ENCODE peak calls at places on chromosomes 6 and 20, in eight cellular contexts. W is iPS DF 19.7; I is stimulated activated CD8-positive, alpha-beta memory T cell treated with anti-CD3 and anti-CD28 coated beads, Interleukin-4, amount 100 ng/mL, for 4 hours; S is OCI-LY7; G is CD8-positive, alpha-beta memory T cell; K is astrocyte of the spinal cord; P is GM12892; Y is NCI-H1436 treated with DMSO at 0.1 percent for 48 hours. C is an unnamed sample.
A peak's percentile ranks its signal among the peaks of the same experiment; 100 is the strongest.

GRCh38 chr20:51886891-51887608 is 84.7 kb upstream of the SALL4 start:
- DNase-seq in S (no peak), P (no peak), G (no peak), I (no peak), K (no peak), Y (no peak), W (no peak), C (no peak)

GRCh38 chr6:137013738-137014602 is 30.8 kb downstream of the IL20RA start:
- DNase-seq in S (peak; percentile 4), W (no peak), K (peak; percentile 57), Y (no peak), G (no peak), I (no peak), P (no peak), C (no peak)

GRCh38 chr6:146879406-146880117 is 280.8 kb downstream of the ADGB start:
- DNase-seq in I (no peak), Y (no peak), P (no peak), W (no peak), K (no peak), G (no peak), S (no peak), C (no peak)

GRCh38 chr6:7730003-7730402 is 4.1 kb downstream of the BMP6 start:
- DNase-seq in S (no peak), Y (no peak), G (no peak), I (no peak), K (no peak), P (no peak), W (no peak), C (no peak)

GRCh38 chr20:61601361-61601760 is 349.3 kb downstream of the CDH4 start:
- DNase-seq in Y (no peak), W (no peak), I (no peak), K (no peak), G (peak; percentile 21), P (no peak), S (no peak), C (peak; percentile 70)

GRCh38 chr6:132400641-132401119 is 595 bp downstream of the MOXD1 start:
- DNase-seq in W (no peak), S (no peak), G (no peak), I (no peak), P (no peak), K (no peak), Y (no peak), C (peak; percentile 79)

GRCh38 chr6:105191351-105191750 is 11.5 kb upstream of the POPDC3 start:
- DNase-seq in P (no peak), I (no peak), S (no peak), G (no peak), Y (no peak), W (no peak), K (no peak), C (no peak)

GRCh38 chr20:3156811-3157619 is 2.6 kb downstream of the FASTKD5 start:
- DNase-seq in S (no peak), Y (no peak), P (no peak), W (no peak), I (no peak), K (no peak), G (no peak), C (no peak)

GRCh38 chr6:155157101-155157500 is 106.7 kb upstream of the CLDN20 start:
- DNase-seq in S (no peak), W (no peak), K (no peak), I (no peak), Y (no peak), P (no peak), G (no peak), C (no peak)

GRCh38 chr6:33583591-33584155 is 3.6 kb upstream of the BAK1 start:
- DNase-seq in K (no peak), S (no peak), Y (no peak), W (no peak), P (no peak), G (no peak), I (no peak), C (no peak)

GRCh38 chr6:33926451-33926850 is 122.6 kb upstream of the MLN start:
- DNase-seq in P (no peak), S (peak; percentile 51), Y (no peak), I (no peak), G (no peak), K (no peak), W (peak; percentile 84), C (no peak)

GRCh38 chr6:53240763-53241162 is 92.1 kb upstream of the GCM1 start:
- DNase-seq in P (no peak), I (no peak), Y (no peak), W (no peak), S (no peak), K (no peak), G (no peak), C (no peak)

GRCh38 chr6:170234419-170234818 is 56.5 kb downstream of the DLL1 start:
- DNase-seq in W (no peak), P (no peak), S (no peak), I (no peak), G (peak; percentile 3), K (no peak), Y (no peak), C (no peak)

GRCh38 chr6:91081452-91082067 is 494.7 kb upstream of the MAP3K7 start:
- DNase-seq in I (no peak), Y (peak; percentile 39), W (peak; percentile 25), K (peak; percentile 79), G (no peak), S (peak; percentile 50), P (peak; percentile 5), C (no peak)

GRCh38 chr6:168277274-168277669 is 42.3 kb downstream of the DACT2 start:
- DNase-seq in Y (no peak), K (no peak), G (no peak), P (no peak), I (no peak), S (no peak), W (no peak), C (no peak)

GRCh38 chr6:137641474-137642077 is 147.4 kb upstream of the OLIG3 start:
- DNase-seq in G (peak; percentile 77), P (no peak), Y (no peak), W (peak; percentile 30), S (peak; percentile 76), I (peak; percentile 32), K (peak; percentile 80), C (no peak)

GRCh38 chr6:137283940-137284910 is 65.0 kb upstream of the IFNGR1 start:
- DNase-seq in K (no peak), P (peak; percentile 9), G (no peak), I (no peak), Y (no peak), W (no peak), S (no peak), C (no peak)

GRCh38 chr6:79705456-79705995 is 74.4 kb downstream of the SH3BGRL2 start:
- DNase-seq in P (no peak), K (peak; percentile 15), I (no peak), Y (no peak), S (no peak), W (no peak), G (no peak), C (no peak)

GRCh38 chr6:167817729-167818128 is 9.0 kb upstream of the AFDN start:
- DNase-seq in W (no peak), Y (no peak), K (no peak), I (no peak), S (no peak), P (no peak), G (no peak), C (no peak)

GRCh38 chr6:112595841-112596240 is 248.7 kb downstream of the RFPL4B start:
- DNase-seq in S (no peak), I (no peak), Y (no peak), W (no peak), P (no peak), G (no peak), K (no peak), C (no peak)

GRCh38 chr6:31717499-31718222 is 2.5 kb downstream of the LY6G6D start:
- DNase-seq in K (no peak), I (no peak), W (no peak), Y (peak; percentile 29), S (no peak), P (no peak), G (no peak), C (no peak)

GRCh38 chr6:162733489-162733888 is 5.7 kb downstream of the PACRG start:
- DNase-seq in W (no peak), I (no peak), S (peak; percentile 23), Y (no peak), K (no peak), G (no peak), P (no peak), C (no peak)

GRCh38 chr6:101114703-101115102 is 233.6 kb upstream of the ASCC3 start:
- DNase-seq in I (no peak), G (no peak), W (no peak), S (peak; percentile 19), K (peak; percentile 38), Y (peak; percentile 18), P (no peak), C (no peak)

GRCh38 chr6:107653183-107653580 is 163.3 kb downstream of the SOBP start:
- DNase-seq in Y (peak; percentile 80), I (no peak), P (no peak), G (no peak), S (no peak), W (no peak), K (no peak), C (no peak)

GRCh38 chr6:134077301-134077700 is 24.9 kb upstream of the SLC2A12 start:
- DNase-seq in Y (no peak), W (no peak), S (no peak), G (no peak), P (no peak), I (no peak), K (peak; percentile 51), C (no peak)

GRCh38 chr6:54267798-54268197 is 40.4 kb upstream of the TINAG start:
- DNase-seq in K (peak; percentile 56), G (no peak), P (no peak), S (peak; percentile 26), Y (no peak), I (no peak), W (no peak), C (no peak)

GRCh38 chr6:41111017-41111416 is 38.2 kb downstream of the NFYA start:
- DNase-seq in G (no peak), S (no peak), W (no peak), I (no peak), P (no peak), Y (no peak), K (no peak), C (no peak)

GRCh38 chr20:18672826-18673225 is 85.0 kb downstream of the DTD1 start:
- DNase-seq in S (no peak), Y (no peak), I (no peak), G (no peak), W (no peak), P (no peak), K (no peak), C (no peak)